ENCODE peak calls at places on chromosomes 12 and 14, in six cellular contexts. One of them, this sample, is unnamed.

GRCh38 chr12:121794532-121795028 is 1.1 kb upstream of the RHOF start:
- DNase-seq in psoas muscle: peak
- DNase-seq in SHP77: no peak
- DNase-seq in pancreas: peak
- DNase-seq in glutamatergic neuron: no peak
- DNase-seq in tibial nerve: no peak
- DNase-seq in this sample: no peak

GRCh38 chr12:49962861-49963765 is 1.4 kb downstream of the AQP5 start:
- DNase-seq in psoas muscle: peak
- DNase-seq in SHP77: peak
- DNase-seq in pancreas: peak
- DNase-seq in glutamatergic neuron: no peak
- DNase-seq in tibial nerve: no peak
- DNase-seq in this sample: no peak

GRCh38 chr14:73759183-73759713 is 45.1 kb upstream of the PNMA1 start:
- DNase-seq in psoas muscle: peak
- DNase-seq in SHP77: no peak
- DNase-seq in pancreas: no peak
- DNase-seq in glutamatergic neuron: peak
- DNase-seq in tibial nerve: peak
- DNase-seq in this sample: peak

GRCh38 chr12:105935981-105936380 is 202.8 kb downstream of the NUAK1 start:
- DNase-seq in psoas muscle: no peak
- DNase-seq in SHP77: peak
- DNase-seq in pancreas: no peak
- DNase-seq in glutamatergic neuron: no peak
- DNase-seq in tibial nerve: no peak
- DNase-seq in this sample: no peak

GRCh38 chr12:89306827-89307498 is 45.3 kb downstream of the DUSP6 start:
- DNase-seq in psoas muscle: no peak
- DNase-seq in SHP77: no peak
- DNase-seq in pancreas: no peak
- DNase-seq in glutamatergic neuron: no peak
- DNase-seq in tibial nerve: no peak
- DNase-seq in this sample: no peak

GRCh38 chr14:98698341-98698740 is 573.7 kb downstream of the BCL11B start:
- DNase-seq in psoas muscle: no peak
- DNase-seq in SHP77: no peak
- DNase-seq in pancreas: no peak
- DNase-seq in glutamatergic neuron: no peak
- DNase-seq in tibial nerve: no peak
- DNase-seq in this sample: no peak

GRCh38 chr12:130246560-130246959 is 84.3 kb downstream of the FZD10 start:
- DNase-seq in psoas muscle: no peak
- DNase-seq in SHP77: no peak
- DNase-seq in pancreas: no peak
- DNase-seq in glutamatergic neuron: no peak
- DNase-seq in tibial nerve: no peak
- DNase-seq in this sample: no peak

GRCh38 chr12:55696141-55696540 is 11.6 kb downstream of the ITGA7 start:
- DNase-seq in psoas muscle: no peak
- DNase-seq in SHP77: no peak
- DNase-seq in pancreas: no peak
- DNase-seq in glutamatergic neuron: no peak
- DNase-seq in tibial nerve: no peak
- DNase-seq in this sample: no peak

GRCh38 chr12:70540996-70541395 is 96.2 kb downstream of the PTPRB start:
- DNase-seq in psoas muscle: no peak
- DNase-seq in SHP77: no peak
- DNase-seq in pancreas: no peak
- DNase-seq in glutamatergic neuron: no peak
- DNase-seq in tibial nerve: no peak
- DNase-seq in this sample: no peak

GRCh38 chr12:104680070-104680469 is 223.3 kb downstream of the CHST11 start:
- DNase-seq in psoas muscle: no peak
- DNase-seq in SHP77: peak
- DNase-seq in pancreas: no peak
- DNase-seq in glutamatergic neuron: no peak
- DNase-seq in tibial nerve: no peak
- DNase-seq in this sample: peak

GRCh38 chr14:89578048-89578619 is 161.1 kb upstream of the FOXN3 start:
- DNase-seq in psoas muscle: no peak
- DNase-seq in SHP77: no peak
- DNase-seq in pancreas: no peak
- DNase-seq in glutamatergic neuron: no peak
- DNase-seq in tibial nerve: no peak
- DNase-seq in this sample: no peak

GRCh38 chr14:61451491-61451890 is 130.1 kb downstream of the PRKCH start:
- DNase-seq in psoas muscle: no peak
- DNase-seq in SHP77: no peak
- DNase-seq in pancreas: no peak
- DNase-seq in glutamatergic neuron: no peak
- DNase-seq in tibial nerve: no peak
- DNase-seq in this sample: no peak

GRCh38 chr14:103527408-103528157 is 1.4 kb upstream of the TRMT61A start:
- DNase-seq in psoas muscle: no peak
- DNase-seq in SHP77: no peak
- DNase-seq in pancreas: peak
- DNase-seq in glutamatergic neuron: peak
- DNase-seq in tibial nerve: no peak
- DNase-seq in this sample: no peak

GRCh38 chr12:102769323-102769916 is 147.6 kb downstream of the PAH start:
- DNase-seq in psoas muscle: peak
- DNase-seq in SHP77: peak
- DNase-seq in pancreas: no peak
- DNase-seq in glutamatergic neuron: peak
- DNase-seq in tibial nerve: peak
- DNase-seq in this sample: peak

This sample was measured in SK-N-DZ.